ENCODE peak calls at places on chromosomes 6 and 20, in eight cellular contexts. D, C, F, K, Y, W, X and N are unnamed samples. For H3K36me3, the result is how much of the 10 kb centered on the place peaks cover.

GRCh38 chr20:50120935-50121693 is 8.2 kb upstream of the UBE2V1 start:
- DNase-seq in D (no peak), C (peak), F (peak), K (peak), Y (peak), W (peak), X (peak), N (peak)

GRCh38 chr6:16135078-16135477 is 6.2 kb downstream of the MYLIP start:
- DNase-seq in D (no peak), C (no peak), F (no peak), K (no peak), Y (no peak), W (no peak), X (no peak), N (no peak)

GRCh38 chr6:138063726-138064125 is 43.5 kb downstream of the PERP start:
- DNase-seq in D (no peak), C (no peak), F (no peak), K (no peak), Y (no peak), W (no peak), X (no peak), N (no peak)

GRCh38 chr6:162467679-162468078 is 259.9 kb downstream of the PRKN start:
- DNase-seq in D (no peak), C (no peak), F (no peak), K (no peak), Y (no peak), W (no peak), X (no peak), N (no peak)

GRCh38 chr6:144394209-144394608 is 109.1 kb downstream of the UTRN start:
- DNase-seq in D (no peak), C (no peak), F (no peak), K (no peak), Y (no peak), W (no peak), X (no peak), N (no peak)

GRCh38 chr6:75624988-75625387 is 23.3 kb downstream of the SENP6 start:
- DNase-seq in D (no peak), C (no peak), F (no peak), K (no peak), Y (no peak), W (no peak), X (no peak), N (no peak)

GRCh38 chr6:108406943-108407342 is 112.1 kb downstream of the AFG1L start:
- DNase-seq in D (no peak), C (no peak), F (no peak), K (no peak), Y (no peak), W (no peak), X (no peak), N (peak)

GRCh38 chr6:104689551-104690205 is 170.0 kb downstream of the HACE1 start:
- DNase-seq in D (no peak), C (peak), F (peak), K (peak), Y (no peak), W (peak), X (no peak), N (peak)

GRCh38 chr20:44643596-44644383 is 7.7 kb downstream of the ADA start:
- DNase-seq in D (no peak), C (peak), F (no peak), K (peak), Y (peak), W (peak), X (peak), N (peak)

GRCh38 chr6:48664850-48665249 is 553.9 kb upstream of the PTCHD4 start:
- DNase-seq in D (no peak), C (peak), F (no peak), K (no peak), Y (no peak), W (no peak), X (no peak), N (no peak)

GRCh38 chr6:18784794-18785193 is 397.6 kb downstream of the RNF144B start:
- DNase-seq in D (no peak), C (no peak), F (no peak), K (no peak), Y (no peak), W (no peak), X (no peak), N (no peak)

GRCh38 chr6:121090492-121090891 is 243.8 kb downstream of the TBC1D32 start:
- DNase-seq in D (no peak), C (no peak), F (no peak), K (no peak), Y (no peak), W (no peak), X (no peak), N (no peak)

GRCh38 chr6:157330831-157331230 is 7.5 kb upstream of the TMEM242 start:
- DNase-seq in D (no peak), C (no peak), F (no peak), K (no peak), Y (no peak), W (no peak), X (no peak), N (no peak)

GRCh38 chr6:45072673-45073072 is 255.5 kb upstream of the RUNX2 start:
- DNase-seq in D (no peak), C (no peak), F (no peak), K (no peak), Y (no peak), W (no peak), X (no peak), N (no peak)

GRCh38 chr20:40677343-40677924 is 11.6 kb downstream of the MAFB start:
- DNase-seq in D (no peak), C (no peak), F (no peak), K (no peak), Y (no peak), W (peak), X (no peak), N (no peak)

GRCh38 chr6:12751694-12752304 is 35.2 kb downstream of the PHACTR1 start:
- DNase-seq in D (peak), C (peak), F (no peak), K (peak), Y (peak), W (peak), X (no peak), N (peak)

GRCh38 chr6:134621858-134622257 is 303.9 kb upstream of the SGK1 start:
- DNase-seq in D (no peak), C (peak), F (no peak), K (peak), Y (no peak), W (peak), X (no peak), N (no peak)

GRCh38 chr20:1127840-1128239 is 9.4 kb downstream of the PSMF1 start:
- DNase-seq in D (no peak), C (no peak), F (no peak), K (peak), Y (no peak), W (no peak), X (no peak), N (no peak)

GRCh38 chr6:161412795-161413194 is 138.9 kb upstream of the AGPAT4 start:
- DNase-seq in D (no peak), C (no peak), F (no peak), K (no peak), Y (no peak), W (no peak), X (no peak), N (no peak)

GRCh38 chr6:35498407-35499045 is 1.6 kb upstream of the TEAD3 start:
- DNase-seq in D (no peak), C (no peak), F (no peak), K (no peak), Y (no peak), W (no peak), X (no peak), N (no peak)

GRCh38 chr6:51814418-51814817 is 273.0 kb downstream of the PKHD1 start:
- DNase-seq in D (no peak), C (no peak), F (no peak), K (no peak), Y (peak), W (no peak), X (peak), N (no peak)

GRCh38 chr6:73394577-73395354 is at the start of gene DDX43:
- DNase-seq in D (no peak), C (no peak), F (no peak), K (no peak), Y (peak), W (peak), X (no peak), N (peak)

GRCh38 chr6:53361549-53362031 is 12.8 kb upstream of the ELOVL5 start:
- DNase-seq in D (no peak), C (peak), F (no peak), K (peak), Y (no peak), W (peak), X (no peak), N (no peak)

GRCh38 chr20:17959257-17959627 is 9.4 kb downstream of the SNX5 start:
- DNase-seq in D (no peak), C (no peak), F (no peak), K (no peak), Y (no peak), W (no peak), X (no peak), N (no peak)
- H3K27ac ChIP-seq in D (no peak), C (peak), F (no peak), K (no peak), Y (peak), W (peak), X (no peak), N (no peak)

GRCh38 chr6:125296461-125296860 is 5.3 kb downstream of the HDDC2 start:
- DNase-seq in D (no peak), C (no peak), F (no peak), K (no peak), Y (no peak), W (peak), X (no peak), N (no peak)
- H3K36me3 ChIP-seq in D (under half), C (under half), F (half or more), K (under half), Y (under half), W (under half), X (under half), N (under half)

GRCh38 chr20:34621036-34621343 is 55.9 kb downstream of the PIGU start:
- DNase-seq in D (no peak), C (no peak), F (no peak), K (no peak), Y (no peak), W (no peak), X (no peak), N (no peak)
- H3K4me2 ChIP-seq in D (no peak), C (no peak), F (no peak), K (peak), Y (no peak), W (no peak), X (no peak), N (no peak)

GRCh38 chr6:7910298-7910653 is 312 bp downstream of the TXNDC5 start:
- DNase-seq in D (no peak), C (no peak), F (no peak), K (peak), Y (peak), W (no peak), X (no peak), N (peak)
- H3K27ac ChIP-seq in D (no peak), C (peak), F (peak), K (no peak), Y (no peak), W (peak), X (no peak), N (peak)

GRCh38 chr6:41551086-41551702 is 5.0 kb downstream of the FOXP4 start:
- DNase-seq in D (no peak), C (no peak), F (no peak), K (no peak), Y (no peak), W (no peak), X (no peak), N (no peak)

GRCh38 chr6:41551857-41552256 is 5.7 kb downstream of the FOXP4 start:
- DNase-seq in D (no peak), C (no peak), F (no peak), K (no peak), Y (no peak), W (no peak), X (no peak), N (no peak)

GRCh38 chr6:41552723-41553122 is 6.5 kb downstream of the FOXP4 start:
- DNase-seq in D (no peak), C (no peak), F (no peak), K (no peak), Y (no peak), W (no peak), X (no peak), N (no peak)

GRCh38 chr6:41555326-41556300 is 9.4 kb downstream of the FOXP4 start:
- DNase-seq in D (no peak), C (no peak), F (no peak), K (no peak), Y (peak), W (no peak), X (no peak), N (no peak)

DNA sequence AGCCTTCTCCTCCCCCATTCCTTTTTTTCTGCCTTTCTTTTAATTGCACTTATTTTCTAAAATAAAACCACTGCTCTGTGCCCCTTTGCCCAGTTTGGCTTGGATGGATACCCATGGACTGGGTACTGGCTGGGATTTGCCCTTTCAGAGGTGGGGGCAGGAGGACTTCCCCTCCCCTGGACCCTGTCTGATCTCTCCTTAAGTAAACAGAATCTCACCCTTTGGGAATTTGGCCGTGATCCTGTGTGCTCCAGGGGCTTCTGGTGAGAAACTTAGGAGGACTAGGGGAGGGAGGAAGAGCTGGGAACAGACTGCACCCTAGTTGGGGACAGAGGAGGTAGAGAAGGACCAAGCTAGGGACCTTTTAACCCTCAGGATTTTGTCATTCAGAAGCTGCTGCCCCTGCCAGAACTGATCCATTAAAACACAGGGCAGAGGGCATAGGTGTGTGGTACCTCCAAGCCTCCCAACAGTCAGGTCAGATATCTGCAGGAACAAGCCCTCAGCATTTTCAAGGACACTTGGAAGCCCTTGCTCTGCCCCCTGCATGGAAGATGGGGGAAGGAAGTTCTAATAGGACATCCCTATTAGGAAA is 7.3 kb downstream of the FOXP4 start:
- DNase-seq in D (no peak), C (no peak), F (no peak), K (no peak), Y (no peak), W (no peak), X (no peak), N (no peak)
- H3K36me3 ChIP-seq in D (under half), C (under half), F (under half), K (under half), Y (under half), W (under half), X (under half), N (under half)

GRCh38 chr6:109807881-109808280 is 116.8 kb downstream of the FIG4 start:
- DNase-seq in D (no peak), C (no peak), F (no peak), K (no peak), Y (no peak), W (no peak), X (no peak), N (no peak)
- H3K4me2 ChIP-seq in D (no peak), C (no peak), F (no peak), K (no peak), Y (no peak), W (no peak), X (no peak), N (no peak)

GRCh38 chr6:122998403-122998965 is 2.4 kb downstream of the CLVS2 start:
- DNase-seq in D (no peak), C (no peak), F (no peak), K (no peak), Y (no peak), W (no peak), X (no peak), N (no peak)
- H3K27ac ChIP-seq in D (no peak), C (no peak), F (no peak), K (no peak), Y (no peak), W (no peak), X (no peak), N (no peak)

GRCh38 chr6:84581494-84582259 is 182.7 kb downstream of the TBX18 start:
- DNase-seq in D (no peak), C (peak), F (no peak), K (no peak), Y (no peak), W (peak), X (no peak), N (no peak)

GRCh38 chr6:84588697-84589080 is 175.7 kb downstream of the TBX18 start:
- DNase-seq in D (no peak), C (no peak), F (no peak), K (no peak), Y (no peak), W (no peak), X (no peak), N (no peak)

GRCh38 chr6:84579404-84579803 is 185.0 kb downstream of the TBX18 start:
- DNase-seq in D (no peak), C (no peak), F (no peak), K (no peak), Y (no peak), W (no peak), X (no peak), N (no peak)

GRCh38 chr6:84582997-84583396 is 181.4 kb downstream of the TBX18 start:
- DNase-seq in D (no peak), C (peak), F (no peak), K (peak), Y (no peak), W (peak), X (no peak), N (no peak)

DNA sequence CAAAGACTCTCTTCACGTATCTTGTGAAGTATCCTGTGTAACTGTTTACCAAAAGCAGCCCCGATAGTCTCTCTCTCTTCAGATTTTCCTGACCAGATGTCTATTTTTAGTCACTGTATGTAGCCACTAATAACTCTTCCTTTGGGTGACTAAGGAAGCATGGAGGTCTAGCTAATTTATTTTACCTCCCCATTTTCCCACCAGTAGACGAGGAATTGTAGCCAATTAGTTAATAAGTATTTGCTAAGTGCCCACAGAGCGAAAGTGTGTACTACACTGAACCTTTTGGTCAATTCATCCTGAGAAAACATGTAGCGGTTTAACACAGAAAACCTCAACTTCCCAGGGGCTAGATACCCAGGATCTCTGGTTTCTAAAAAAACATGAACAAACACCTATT is 180.6 kb downstream of the TBX18 start:
- DNase-seq in D (no peak), C (peak), F (no peak), K (no peak), Y (no peak), W (peak), X (no peak), N (no peak)
- H3K36me3 ChIP-seq in D (under half), C (under half), F (under half), K (under half), Y (under half), W (under half), X (under half), N (under half)